ENCODE peak calls at places on chromosomes 3 and 15, in eight cellular contexts. One of them, this sample, is unnamed.

GRCh38 chr3:18442743-18443669 is 17.9 kb upstream of the SATB1 start:
- DNase-seq in substantia nigra: no peak
- DNase-seq in nephron progenitor cell: peak
- DNase-seq in activated CD8-positive, alpha-beta memory T cell treated with anti-CD3 and anti-CD28 coated beads for 48 hours: no peak
- DNase-seq in ACHN: no peak
- DNase-seq in NCI-H345: no peak
- DNase-seq in EL: no peak
- DNase-seq in left kidney: peak
- DNase-seq in this sample: no peak

GRCh38 chr3:143433787-143434378 is 314.3 kb downstream of the CHST2 start:
- DNase-seq in substantia nigra: no peak
- DNase-seq in nephron progenitor cell: no peak
- DNase-seq in activated CD8-positive, alpha-beta memory T cell treated with anti-CD3 and anti-CD28 coated beads for 48 hours: no peak
- DNase-seq in left kidney: peak
- DNase-seq in ACHN: peak
- DNase-seq in EL: no peak
- DNase-seq in NCI-H345: no peak
- DNase-seq in this sample: no peak

GRCh38 chr3:99515891-99516290 is 122.5 kb upstream of the COL8A1 start:
- DNase-seq in ACHN: no peak
- DNase-seq in nephron progenitor cell: no peak
- DNase-seq in substantia nigra: no peak
- DNase-seq in EL: no peak
- DNase-seq in left kidney: no peak
- DNase-seq in NCI-H345: no peak
- DNase-seq in activated CD8-positive, alpha-beta memory T cell treated with anti-CD3 and anti-CD28 coated beads for 48 hours: no peak
- DNase-seq in this sample: no peak

GRCh38 chr15:57680021-57680420 is 26.5 kb upstream of the POLR2M start:
- DNase-seq in left kidney: no peak
- DNase-seq in activated CD8-positive, alpha-beta memory T cell treated with anti-CD3 and anti-CD28 coated beads for 48 hours: no peak
- DNase-seq in EL: peak
- DNase-seq in substantia nigra: no peak
- DNase-seq in nephron progenitor cell: no peak
- DNase-seq in NCI-H345: no peak
- DNase-seq in ACHN: peak
- DNase-seq in this sample: no peak

GRCh38 chr3:39668420-39668819 is 141.0 kb upstream of the MYRIP start:
- DNase-seq in left kidney: peak
- DNase-seq in activated CD8-positive, alpha-beta memory T cell treated with anti-CD3 and anti-CD28 coated beads for 48 hours: no peak
- DNase-seq in nephron progenitor cell: peak
- DNase-seq in EL: peak
- DNase-seq in NCI-H345: peak
- DNase-seq in substantia nigra: no peak
- DNase-seq in ACHN: peak
- DNase-seq in this sample: no peak

GRCh38 chr3:42771271-42771670 is 1.8 kb downstream of the CCDC13 start:
- DNase-seq in substantia nigra: no peak
- DNase-seq in activated CD8-positive, alpha-beta memory T cell treated with anti-CD3 and anti-CD28 coated beads for 48 hours: no peak
- DNase-seq in ACHN: no peak
- DNase-seq in nephron progenitor cell: no peak
- DNase-seq in NCI-H345: no peak
- DNase-seq in left kidney: no peak
- DNase-seq in EL: no peak
- DNase-seq in this sample: no peak

GRCh38 chr3:11982341-11982948 is 21.7 kb upstream of the SYN2 start:
- DNase-seq in left kidney: no peak
- DNase-seq in ACHN: no peak
- DNase-seq in activated CD8-positive, alpha-beta memory T cell treated with anti-CD3 and anti-CD28 coated beads for 48 hours: no peak
- DNase-seq in nephron progenitor cell: no peak
- DNase-seq in NCI-H345: no peak
- DNase-seq in EL: no peak
- DNase-seq in substantia nigra: no peak
- DNase-seq in this sample: no peak

GRCh38 chr3:187064210-187065115 is 74.8 kb downstream of the RPL39L start:
- DNase-seq in left kidney: no peak
- DNase-seq in substantia nigra: no peak
- DNase-seq in nephron progenitor cell: no peak
- DNase-seq in ACHN: no peak
- DNase-seq in activated CD8-positive, alpha-beta memory T cell treated with anti-CD3 and anti-CD28 coated beads for 48 hours: no peak
- DNase-seq in EL: peak
- DNase-seq in NCI-H345: no peak
- DNase-seq in this sample: no peak

This sample was measured in caudate nucleus.